ENCODE peak calls at places on chromosomes 6 and 20, in seven cellular contexts. E, L, S, D, H, C and I are unnamed samples.

GRCh38 chr6:27495386-27496135 is 22.7 kb upstream of the ZNF184 start:
- DNase-seq in C (peak), H (no peak), S (no peak), E (peak), D (peak), L (peak), I (no peak)

GRCh38 chr6:43953794-43954310 is 173.4 kb downstream of the MRPL14 start:
- DNase-seq in E (no peak), H (peak), L (peak), S (no peak), D (no peak), C (no peak), I (no peak)

GRCh38 chr6:166751051-166751595 is 124.1 kb upstream of the RPS6KA2 start:
- DNase-seq in L (peak), D (no peak), S (no peak), E (peak), C (no peak), H (no peak), I (no peak)

GRCh38 chr20:4814696-4815252 is 93.1 kb downstream of the PRND start:
- DNase-seq in E (no peak), C (no peak), D (peak), L (no peak), S (no peak), H (no peak), I (no peak)

GRCh38 chr20:11001767-11002540 is 328.2 kb upstream of the JAG1 start:
- DNase-seq in S (no peak), D (peak), L (no peak), E (peak), H (no peak), C (no peak), I (no peak)

GRCh38 chr6:141824258-141824795 is 308.4 kb upstream of the GJE1 start:
- DNase-seq in H (no peak), E (peak), S (no peak), C (no peak), L (no peak), D (peak), I (no peak)

GRCh38 chr6:142833054-142833453 is 111.9 kb downstream of the HIVEP2 start:
- DNase-seq in D (peak), H (no peak), E (peak), S (no peak), C (no peak), L (no peak), I (no peak)

GRCh38 chr6:101117397-101118185 is 236.5 kb upstream of the ASCC3 start:
- DNase-seq in H (no peak), L (peak), S (no peak), D (no peak), C (no peak), E (no peak), I (no peak)

GRCh38 chr6:23245559-23245958 is 676.2 kb downstream of the HDGFL1 start:
- DNase-seq in D (no peak), L (no peak), H (no peak), C (no peak), S (no peak), E (no peak), I (no peak)

GRCh38 chr6:85674604-85675003 is 31.9 kb upstream of the SYNCRIP start:
- DNase-seq in D (no peak), L (no peak), H (no peak), C (no peak), S (no peak), E (no peak), I (no peak)

GRCh38 chr6:11379805-11380204 is 147.3 kb upstream of the NEDD9 start:
- DNase-seq in E (no peak), H (no peak), D (no peak), C (no peak), L (no peak), S (no peak), I (no peak)

GRCh38 chr6:63963756-63964315 is 328.2 kb downstream of the PHF3 start:
- DNase-seq in C (no peak), D (no peak), E (no peak), L (no peak), H (no peak), S (no peak), I (no peak)

GRCh38 chr6:91860951-91861350 is 1274.1 kb upstream of the MAP3K7 start:
- DNase-seq in S (peak), L (no peak), H (no peak), D (no peak), C (no peak), E (peak), I (no peak)

GRCh38 chr6:2684059-2684749 is 66.5 kb downstream of the MYLK4 start:
- DNase-seq in E (peak), D (peak), C (no peak), L (no peak), H (no peak), S (no peak), I (no peak)

GRCh38 chr6:1872649-1873131 is 263.0 kb downstream of the FOXC1 start:
- DNase-seq in C (peak), E (peak), S (peak), D (no peak), L (peak), H (no peak), I (no peak)

GRCh38 chr20:63808964-63809674 is 21.9 kb downstream of the ZBTB46 start:
- DNase-seq in H (no peak), D (no peak), E (no peak), S (no peak), C (no peak), L (no peak), I (no peak)

GRCh38 chr20:5550738-5551529 is 199.3 kb upstream of the SHLD1 start:
- DNase-seq in H (no peak), E (no peak), D (no peak), S (no peak), L (no peak), C (no peak), I (no peak)

GRCh38 chr20:54105653-54106052 is 35.3 kb upstream of the BCAS1 start:
- DNase-seq in L (no peak), S (no peak), E (no peak), C (no peak), H (no peak), D (no peak), I (no peak)

GRCh38 chr20:54102543-54102942 is 32.1 kb upstream of the BCAS1 start:
- DNase-seq in L (no peak), S (no peak), D (no peak), H (no peak), C (no peak), E (no peak), I (no peak)

GRCh38 chr20:54100563-54100962 is 30.2 kb upstream of the BCAS1 start:
- DNase-seq in E (peak), H (no peak), L (no peak), C (no peak), S (no peak), D (no peak), I (no peak)

GRCh38 chr20:54103762-54104600 is 33.6 kb upstream of the BCAS1 start:
- DNase-seq in H (peak), E (no peak), C (no peak), S (no peak), D (no peak), L (no peak), I (no peak)

GRCh38 chr20:54103067-54103761 is 32.8 kb upstream of the BCAS1 start:
- DNase-seq in D (peak), S (peak), E (peak), C (peak), H (peak), L (peak), I (peak)
- TF ChIP-seq CTCF in D (peak), S (peak), E (peak), C (no peak), H (peak), L (peak), I (peak)

GRCh38 chr6:108944058-108944457 is 95.8 kb downstream of the ARMC2 start:
- DNase-seq in H (no peak), D (no peak), L (no peak), S (no peak), E (no peak), C (no peak), I (no peak)

GRCh38 chr6:108945686-108946158 is 97.5 kb downstream of the ARMC2 start:
- DNase-seq in H (peak), D (no peak), C (peak), E (peak), S (peak), L (no peak), I (no peak)

GRCh38 chr6:108946695-108947094 is 98.5 kb downstream of the ARMC2 start:
- DNase-seq in S (no peak), E (peak), H (no peak), L (no peak), C (no peak), D (no peak), I (no peak)

GRCh38 chr6:108942556-108943492 is 94.6 kb downstream of the ARMC2 start:
- DNase-seq in L (no peak), S (no peak), E (no peak), C (no peak), D (no peak), H (no peak), I (no peak)

GRCh38 chr6:108944707-108945685 is 96.8 kb downstream of the ARMC2 start:
- DNase-seq in E (peak), H (no peak), S (peak), C (peak), L (no peak), D (no peak), I (no peak)
- H3K27ac ChIP-seq in E (peak), H (peak), S (peak), C (peak), L (no peak), D (no peak), I (peak)

DNA sequence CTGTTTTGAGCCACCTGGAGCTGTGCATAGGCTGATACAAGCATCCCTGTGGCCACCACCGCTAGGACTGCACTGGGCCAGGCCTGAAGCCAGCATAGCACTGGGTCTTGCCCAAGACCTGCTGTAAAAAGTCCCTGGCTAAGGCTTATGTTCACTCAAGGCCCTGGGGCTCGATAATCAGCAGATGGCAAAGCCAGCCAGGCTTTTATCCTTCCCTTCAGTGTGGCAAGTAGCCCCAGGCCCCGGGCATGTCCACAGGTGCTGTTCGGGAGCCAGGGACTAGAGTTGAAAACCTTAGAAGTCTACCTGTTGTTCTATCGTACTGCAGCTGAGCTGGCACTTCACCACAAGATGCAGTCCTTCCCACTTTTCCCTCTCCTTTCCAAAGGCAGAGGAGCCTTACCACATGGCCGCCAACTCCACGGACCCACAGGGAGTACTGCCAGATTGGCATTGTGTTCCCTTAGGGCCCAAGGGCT is 226.4 kb upstream of the ZNF217 start:
- DNase-seq in E (no peak), L (no peak), H (peak), D (no peak), S (no peak), C (no peak), I (no peak)
- TF ChIP-seq CTCF in E (no peak), L (no peak), H (no peak), D (no peak), S (no peak), C (no peak), I (no peak)

GRCh38 chr20:46571418-46571817 is 21.0 kb upstream of the OCSTAMP start:
- DNase-seq in H (no peak), S (no peak), C (no peak), D (no peak), E (no peak), L (no peak), I (no peak)
- H3K27ac ChIP-seq in H (no peak), S (peak), C (no peak), D (no peak), E (no peak), L (no peak), I (no peak)